ENCODE peak calls at places on chromosome 15, in five cellular contexts. One of them, this sample, is unnamed.

GRCh38 chr15:84638103-84638502 is 16.0 kb downstream of the WDR73 start:
- DNase-seq in Panc1: no peak
- DNase-seq in GM23338: peak
- DNase-seq in A549: no peak
- DNase-seq in HL-60: peak
- DNase-seq in this sample: peak

GRCh38 chr15:74869726-74870407 is 3.3 kb downstream of the SCAMP2 start:
- DNase-seq in Panc1: no peak
- DNase-seq in GM23338: no peak
- DNase-seq in A549: no peak
- DNase-seq in HL-60: peak
- DNase-seq in this sample: no peak

GRCh38 chr15:64686130-64686735 is 89.2 kb downstream of the RBPMS2 start:
- DNase-seq in Panc1: peak
- DNase-seq in GM23338: peak
- DNase-seq in A549: peak
- DNase-seq in HL-60: peak
- DNase-seq in this sample: peak

GRCh38 chr15:95557226-95558046 is 773.1 kb upstream of the NR2F2 start:
- DNase-seq in Panc1: peak
- DNase-seq in GM23338: no peak
- DNase-seq in A549: peak
- DNase-seq in HL-60: no peak
- DNase-seq in this sample: peak

GRCh38 chr15:33298631-33299030 is 12.1 kb upstream of the RYR3 start:
- DNase-seq in Panc1: no peak
- DNase-seq in GM23338: no peak
- DNase-seq in A549: no peak
- DNase-seq in HL-60: no peak
- DNase-seq in this sample: no peak

GRCh38 chr15:39096608-39097007 is 484.3 kb upstream of the THBS1 start:
- DNase-seq in Panc1: no peak
- DNase-seq in GM23338: no peak
- DNase-seq in A549: no peak
- DNase-seq in HL-60: no peak
- DNase-seq in this sample: no peak

GRCh38 chr15:30954674-30955073 is 36.8 kb downstream of the MTMR10 start:
- DNase-seq in Panc1: no peak
- DNase-seq in GM23338: no peak
- DNase-seq in A549: peak
- DNase-seq in HL-60: no peak
- DNase-seq in this sample: no peak

GRCh38 chr15:80744826-80745225 is 34.3 kb upstream of the CEMIP start:
- DNase-seq in Panc1: no peak
- DNase-seq in GM23338: no peak
- DNase-seq in A549: no peak
- DNase-seq in HL-60: no peak
- DNase-seq in this sample: no peak

GRCh38 chr15:40291088-40291574 is 8.3 kb upstream of the ANKRD63 start:
- DNase-seq in Panc1: no peak
- DNase-seq in GM23338: peak
- DNase-seq in A549: peak
- DNase-seq in HL-60: no peak
- DNase-seq in this sample: peak

GRCh38 chr15:81312790-81313543 is 11.0 kb downstream of the STARD5 start:
- DNase-seq in Panc1: peak
- DNase-seq in GM23338: no peak
- DNase-seq in A549: peak
- DNase-seq in HL-60: peak
- DNase-seq in this sample: no peak

GRCh38 chr15:57680021-57680420 is 26.5 kb upstream of the POLR2M start:
- DNase-seq in Panc1: peak
- DNase-seq in GM23338: no peak
- DNase-seq in A549: no peak
- DNase-seq in HL-60: no peak
- DNase-seq in this sample: no peak

GRCh38 chr15:51011212-51011611 is 83.5 kb downstream of the TNFAIP8L3 start:
- DNase-seq in Panc1: no peak
- DNase-seq in GM23338: no peak
- DNase-seq in A549: no peak
- DNase-seq in HL-60: no peak
- DNase-seq in this sample: no peak

GRCh38 chr15:74525946-74526345 is 15.1 kb upstream of the ARID3B start:
- DNase-seq in Panc1: peak
- DNase-seq in GM23338: no peak
- DNase-seq in A549: no peak
- DNase-seq in HL-60: no peak
- DNase-seq in this sample: peak

GRCh38 chr15:29677871-29678431 is 144.3 kb downstream of the TJP1 start:
- DNase-seq in Panc1: no peak
- DNase-seq in GM23338: no peak
- DNase-seq in A549: no peak
- DNase-seq in HL-60: no peak
- DNase-seq in this sample: no peak

GRCh38 chr15:48086582-48086981 is 34.2 kb upstream of the SLC24A5 start:
- DNase-seq in Panc1: no peak
- DNase-seq in GM23338: no peak
- DNase-seq in A549: no peak
- DNase-seq in HL-60: no peak
- DNase-seq in this sample: no peak

GRCh38 chr15:57635300-57635944 is 43.7 kb downstream of the MYZAP start:
- DNase-seq in Panc1: no peak
- DNase-seq in GM23338: peak
- DNase-seq in A549: no peak
- DNase-seq in HL-60: no peak
- DNase-seq in this sample: no peak

GRCh38 chr15:50114381-50114780 is 4.7 kb downstream of the ATP8B4 start:
- DNase-seq in Panc1: no peak
- DNase-seq in GM23338: no peak
- DNase-seq in A549: no peak
- DNase-seq in HL-60: peak
- DNase-seq in this sample: no peak

GRCh38 chr15:57439128-57440030 is 63.1 kb downstream of the CGNL1 start:
- DNase-seq in Panc1: no peak
- DNase-seq in GM23338: no peak
- DNase-seq in A549: no peak
- DNase-seq in HL-60: no peak
- DNase-seq in this sample: no peak

GRCh38 chr15:75891895-75892294 is 11.8 kb upstream of the FBXO22 start:
- DNase-seq in Panc1: no peak
- DNase-seq in GM23338: no peak
- DNase-seq in A549: no peak
- DNase-seq in HL-60: no peak
- DNase-seq in this sample: no peak

GRCh38 chr15:92033319-92033718 is 179.8 kb downstream of the SLCO3A1 start:
- DNase-seq in Panc1: no peak
- DNase-seq in GM23338: no peak
- DNase-seq in A549: no peak
- DNase-seq in HL-60: peak
- DNase-seq in this sample: no peak

GRCh38 chr15:94691169-94691568 is 459.8 kb downstream of the MCTP2 start:
- DNase-seq in Panc1: no peak
- DNase-seq in GM23338: no peak
- DNase-seq in A549: no peak
- DNase-seq in HL-60: no peak
- DNase-seq in this sample: no peak

GRCh38 chr15:31468911-31469800 is 142.5 kb downstream of the KLF13 start:
- DNase-seq in Panc1: no peak
- DNase-seq in GM23338: no peak
- DNase-seq in A549: no peak
- DNase-seq in HL-60: no peak
- DNase-seq in this sample: no peak

GRCh38 chr15:48144889-48145288 is 24.1 kb downstream of the SLC24A5 start:
- DNase-seq in Panc1: no peak
- DNase-seq in GM23338: no peak
- DNase-seq in A549: no peak
- DNase-seq in HL-60: no peak
- DNase-seq in this sample: no peak

GRCh38 chr15:79290642-79291275 is 8.2 kb downstream of the ANKRD34C start:
- DNase-seq in Panc1: no peak
- DNase-seq in GM23338: no peak
- DNase-seq in A549: no peak
- DNase-seq in HL-60: no peak
- DNase-seq in this sample: no peak

GRCh38 chr15:90994059-90994416 is 297 bp downstream of the PRC1 start:
- DNase-seq in Panc1: no peak
- DNase-seq in GM23338: peak
- DNase-seq in A549: no peak
- DNase-seq in HL-60: no peak
- DNase-seq in this sample: peak

GRCh38 chr15:95563634-95564033 is 766.9 kb upstream of the NR2F2 start:
- DNase-seq in Panc1: no peak
- DNase-seq in GM23338: no peak
- DNase-seq in A549: no peak
- DNase-seq in HL-60: no peak
- DNase-seq in this sample: no peak

GRCh38 chr15:60536314-60536713 is 57.4 kb upstream of the ICE2 start:
- DNase-seq in Panc1: no peak
- DNase-seq in GM23338: no peak
- DNase-seq in A549: no peak
- DNase-seq in HL-60: no peak
- DNase-seq in this sample: no peak

GRCh38 chr15:74901612-74902063 is 5.0 kb downstream of the FAM219B start:
- DNase-seq in Panc1: peak
- DNase-seq in GM23338: peak
- DNase-seq in A549: peak
- DNase-seq in HL-60: peak
- DNase-seq in this sample: peak

GRCh38 chr15:26873846-26874245 is 7.0 kb downstream of the GABRA5 start:
- DNase-seq in Panc1: no peak
- DNase-seq in GM23338: no peak
- DNase-seq in A549: no peak
- DNase-seq in HL-60: no peak
- DNase-seq in this sample: no peak

GRCh38 chr15:40340038-40340739 is 550 bp downstream of the CCDC9B start:
- DNase-seq in Panc1: no peak
- DNase-seq in GM23338: no peak
- DNase-seq in A549: no peak
- DNase-seq in HL-60: no peak
- DNase-seq in this sample: no peak

GRCh38 chr15:74614744-74615312 is 808 bp upstream of the CLK3 start:
- DNase-seq in Panc1: no peak
- DNase-seq in GM23338: peak
- DNase-seq in A549: no peak
- DNase-seq in HL-60: peak
- DNase-seq in this sample: peak

GRCh38 chr15:47998523-47999113 is 122.2 kb upstream of the SLC24A5 start:
- DNase-seq in Panc1: no peak
- DNase-seq in GM23338: no peak
- DNase-seq in A549: no peak
- DNase-seq in HL-60: peak
- DNase-seq in this sample: no peak

GRCh38 chr15:74799255-74799842 is 13.3 kb upstream of the LMAN1L start:
- DNase-seq in Panc1: no peak
- DNase-seq in GM23338: no peak
- DNase-seq in A549: no peak
- DNase-seq in HL-60: peak
- DNase-seq in this sample: no peak

GRCh38 chr15:57537072-57537471 is 54.6 kb upstream of the MYZAP start:
- DNase-seq in Panc1: no peak
- DNase-seq in GM23338: peak
- DNase-seq in A549: no peak
- DNase-seq in HL-60: no peak
- DNase-seq in this sample: no peak

GRCh38 chr15:95929232-95929846 is 401.2 kb upstream of the NR2F2 start:
- DNase-seq in Panc1: no peak
- DNase-seq in GM23338: no peak
- DNase-seq in A549: no peak
- DNase-seq in HL-60: peak
- DNase-seq in this sample: peak

GRCh38 chr15:52527196-52527897 is 1.3 kb downstream of the MYO5A start:
- DNase-seq in Panc1: no peak
- DNase-seq in GM23338: no peak
- DNase-seq in A549: no peak
- DNase-seq in HL-60: no peak
- DNase-seq in this sample: no peak

GRCh38 chr15:52520421-52520820 is 8.3 kb downstream of the MYO5A start:
- DNase-seq in Panc1: no peak
- DNase-seq in GM23338: no peak
- DNase-seq in A549: no peak
- DNase-seq in HL-60: no peak
- DNase-seq in this sample: no peak

GRCh38 chr15:52523646-52524045 is 5.0 kb downstream of the MYO5A start:
- DNase-seq in Panc1: no peak
- DNase-seq in GM23338: peak
- DNase-seq in A549: no peak
- DNase-seq in HL-60: no peak
- DNase-seq in this sample: no peak

GRCh38 chr15:52524223-52525136 is 4.2 kb downstream of the MYO5A start:
- DNase-seq in Panc1: no peak
- DNase-seq in GM23338: no peak
- DNase-seq in A549: no peak
- DNase-seq in HL-60: no peak
- DNase-seq in this sample: no peak

GRCh38 chr15:52523192-52523591 is 5.5 kb downstream of the MYO5A start:
- DNase-seq in Panc1: no peak
- DNase-seq in GM23338: no peak
- DNase-seq in A549: no peak
- DNase-seq in HL-60: no peak
- DNase-seq in this sample: no peak
- TF ChIP-seq REST in Panc1: no peak
- TF ChIP-seq REST in GM23338: no peak
- TF ChIP-seq REST in A549: no peak
- TF ChIP-seq REST in HL-60: no peak
- TF ChIP-seq REST in this sample: no peak

GRCh38 chr15:85858586-85859375 is 64.1 kb upstream of the KLHL25 start:
- DNase-seq in Panc1: no peak
- DNase-seq in GM23338: peak
- DNase-seq in A549: peak
- DNase-seq in HL-60: peak
- DNase-seq in this sample: peak
- TF ChIP-seq REST in Panc1: no peak
- TF ChIP-seq REST in GM23338: no peak
- TF ChIP-seq REST in A549: no peak
- TF ChIP-seq REST in HL-60: no peak
- TF ChIP-seq REST in this sample: no peak

GRCh38 chr15:77775373-77775772 is 142.7 kb upstream of the LINGO1 start:
- DNase-seq in Panc1: no peak
- DNase-seq in GM23338: no peak
- DNase-seq in A549: no peak
- DNase-seq in HL-60: no peak
- DNase-seq in this sample: no peak
- TF ChIP-seq REST in Panc1: no peak
- TF ChIP-seq REST in GM23338: no peak
- TF ChIP-seq REST in A549: no peak
- TF ChIP-seq REST in HL-60: no peak
- TF ChIP-seq REST in this sample: no peak

GRCh38 chr15:68885070-68885469 is 45.3 kb upstream of the SPESP1 start:
- DNase-seq in Panc1: no peak
- DNase-seq in GM23338: peak
- DNase-seq in A549: no peak
- DNase-seq in HL-60: no peak
- DNase-seq in this sample: no peak
- TF ChIP-seq REST in Panc1: no peak
- TF ChIP-seq REST in GM23338: no peak
- TF ChIP-seq REST in A549: no peak
- TF ChIP-seq REST in HL-60: no peak
- TF ChIP-seq REST in this sample: no peak

GRCh38 chr15:63079938-63080626 is 37.5 kb downstream of the TPM1 start:
- DNase-seq in Panc1: no peak
- DNase-seq in GM23338: no peak
- DNase-seq in A549: peak
- DNase-seq in HL-60: no peak
- DNase-seq in this sample: no peak
- TF ChIP-seq REST in Panc1: no peak
- TF ChIP-seq REST in GM23338: no peak
- TF ChIP-seq REST in A549: no peak
- TF ChIP-seq REST in HL-60: no peak
- TF ChIP-seq REST in this sample: no peak